ENCODE peak calls at places on chromosome 11, in nine cellular contexts. G is left ventricle myocardium inferior, W is aorta, B is HAP-1, S is Caco-2, V is thyroid gland, H is spleen, A is keratinocyte, T is psoas muscle. C is an unnamed sample.
A peak's percentile ranks its signal among the peaks of the same experiment; 100 is the strongest.

GRCh38 chr11:29306527-29306926 is 710.3 kb downstream of the KCNA4 start:
- DNase-seq in G (no peak), W (peak; percentile 56), B (no peak), S (no peak), V (no peak), H (no peak), A (no peak), T (no peak), C (no peak)

GRCh38 chr11:107018902-107019493 is 722 bp upstream of the GUCY1A2 start:
- DNase-seq in G (peak; percentile 50), W (peak; percentile 71), B (no peak), S (peak; percentile 82), V (peak; percentile 63), H (peak; percentile 78), A (no peak), T (peak; percentile 45), C (peak; percentile 29)

GRCh38 chr11:635945-636510 is 1.0 kb upstream of the DRD4 start:
- DNase-seq in G (no peak), W (no peak), B (no peak), S (no peak), V (no peak), H (no peak), A (no peak), T (no peak), C (no peak)

GRCh38 chr11:75562048-75562835 is at the start of gene SERPINH1:
- DNase-seq in G (peak; percentile 89), W (peak; percentile 94), B (peak; percentile 85), S (peak; percentile 92), V (peak; percentile 88), H (peak; percentile 90), A (no peak), T (peak; percentile 88), C (peak; percentile 86)

GRCh38 chr11:28743101-28743550 is 634.9 kb downstream of the METTL15 start:
- DNase-seq in G (no peak), W (no peak), B (no peak), S (no peak), V (no peak), H (no peak), A (no peak), T (no peak), C (no peak)

GRCh38 chr11:20342347-20343279 is 20.9 kb upstream of the HTATIP2 start:
- DNase-seq in G (no peak), W (no peak), B (no peak), S (no peak), V (no peak), H (no peak), A (no peak), T (no peak), C (no peak)

GRCh38 chr11:67463680-67464410 is 5.2 kb downstream of the TMEM134 start:
- DNase-seq in G (peak; percentile 45), W (peak; percentile 91), B (no peak), S (no peak), V (peak; percentile 38), H (peak; percentile 92), A (no peak), T (peak; percentile 83), C (no peak)

GRCh38 chr11:65496304-65497140 is 2.3 kb upstream of the MALAT1 start:
- DNase-seq in G (no peak), W (peak; percentile 41), B (no peak), S (no peak), V (no peak), H (no peak), A (no peak), T (no peak), C (peak; percentile 38)

GRCh38 chr11:100888836-100889235 is 201.7 kb downstream of the ARHGAP42 start:
- DNase-seq in G (no peak), W (no peak), B (no peak), S (no peak), V (no peak), H (no peak), A (no peak), T (no peak), C (no peak)

GRCh38 chr11:112174789-112175595 is at the start of gene BCO2:
- DNase-seq in G (peak; percentile 84), W (peak; percentile 91), B (peak; percentile 33), S (peak; percentile 88), V (peak; percentile 85), H (peak; percentile 80), A (no peak), T (peak; percentile 81), C (peak; percentile 90)

GRCh38 chr11:57349491-57350274 is 11.5 kb downstream of the P2RX3 start:
- DNase-seq in G (peak; percentile 73), W (peak; percentile 75), B (no peak), S (peak; percentile 56), V (peak; percentile 57), H (peak; percentile 90), A (no peak), T (peak; percentile 71), C (peak; percentile 76)
- H3K4me3 ChIP-seq in G (peak overlapping the region; percentile 29), W (no peak overlapping the region), B (no peak overlapping the region), S (no peak overlapping the region), V (no peak overlapping the region), H (no peak overlapping the region), A (no peak overlapping the region), T (no peak overlapping the region), C (no peak overlapping the region)

DNA sequence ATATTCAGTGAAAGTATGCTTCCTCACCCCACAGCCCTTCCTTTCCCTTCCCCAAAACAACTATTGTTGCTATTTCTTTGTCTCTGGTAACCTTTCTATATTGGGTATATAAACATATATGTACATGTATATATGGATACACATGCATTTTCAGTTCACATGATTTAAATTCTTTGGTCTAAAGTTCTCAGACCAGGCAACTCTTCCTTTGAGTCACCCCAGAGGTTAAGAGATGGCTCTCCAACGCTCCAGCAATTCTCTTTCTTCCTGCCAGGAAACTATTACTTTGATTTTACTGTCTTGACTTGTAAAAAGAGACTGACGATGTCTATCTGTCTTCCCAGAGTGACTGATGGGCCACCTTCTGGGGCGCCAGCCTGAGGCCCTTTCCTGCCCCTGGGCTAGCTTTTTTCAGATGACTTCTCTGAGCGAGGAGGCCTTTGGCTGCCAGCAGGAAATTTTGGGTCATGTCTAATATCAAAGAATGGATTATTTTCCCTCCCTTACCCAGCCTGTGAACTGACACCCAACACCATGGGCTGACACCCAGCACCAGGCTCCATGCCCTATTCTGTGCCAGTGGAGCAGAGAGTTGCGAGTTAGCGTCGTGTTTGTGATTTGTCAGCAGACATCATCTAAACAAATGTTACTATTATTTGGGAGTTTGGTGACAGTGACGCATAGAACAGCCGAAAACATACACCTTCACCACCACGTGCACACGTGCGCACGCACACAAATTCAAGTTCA is 14.4 kb upstream of the ST3GAL4 start:
- DNase-seq in G (no peak), W (peak; percentile 6), B (no peak), S (no peak), V (no peak), H (peak; percentile 24), A (no peak), T (no peak), C (peak; percentile 4)
- H3K36me3 ChIP-seq in G (peaks cover 39% of the 10 kb centered on the region), W (no peaks in the 10 kb centered on the region), B (peaks cover 4% of the 10 kb centered on the region), S (peaks cover 2% of the 10 kb centered on the region), V (peaks cover 12% of the 10 kb centered on the region), H (peaks cover 95% of the 10 kb centered on the region), A (peaks cover 8% of the 10 kb centered on the region), T (peaks cover 2% of the 10 kb centered on the region), C (no peaks in the 10 kb centered on the region)

DNA sequence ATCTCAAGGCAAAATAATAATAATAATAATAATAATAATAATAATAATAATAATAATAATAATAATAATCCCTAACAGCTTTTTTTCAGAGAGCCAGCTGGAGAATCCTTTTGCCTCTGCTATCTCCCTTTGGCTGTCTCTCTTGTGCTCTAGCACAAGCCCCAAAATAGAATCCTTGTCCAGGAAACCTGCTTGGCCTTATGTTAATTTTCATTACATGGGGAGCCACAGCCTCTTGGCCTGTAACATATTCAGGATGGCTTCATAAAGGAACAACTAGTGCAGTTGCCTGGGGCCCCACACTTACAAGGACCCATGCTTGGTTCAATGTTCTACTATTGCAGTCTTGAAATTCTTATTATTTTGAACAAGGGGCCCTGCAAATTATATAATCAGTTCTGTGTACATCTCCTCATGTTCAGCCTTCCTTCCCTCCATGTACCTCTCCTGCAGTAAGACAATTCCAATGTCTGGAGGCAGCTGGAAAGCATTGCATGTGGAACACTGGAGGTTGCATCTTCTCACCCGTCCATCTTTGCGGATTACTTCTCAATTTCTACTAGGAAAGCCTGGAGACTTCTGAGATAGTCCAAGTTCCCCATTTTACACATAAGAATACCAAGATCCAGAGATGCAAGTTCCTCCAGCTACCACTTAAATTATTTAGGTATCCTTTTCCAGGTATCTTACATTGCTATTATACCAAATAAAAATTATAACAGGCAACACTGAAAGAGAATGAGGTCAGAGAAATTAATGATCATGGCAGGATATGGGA is 37.8 kb upstream of the SORL1 start:
- DNase-seq in G (no peak), W (no peak), B (no peak), S (no peak), V (no peak), H (no peak), A (no peak), T (no peak), C (no peak)
- H3K4me1 ChIP-seq in G (peaks cover 40% of the 10 kb centered on the region), W (no peaks in the 10 kb centered on the region), B (no peaks in the 10 kb centered on the region), S (no peaks in the 10 kb centered on the region), V (peaks cover 11% of the 10 kb centered on the region), H (peaks cover 34% of the 10 kb centered on the region), A (peaks cover 18% of the 10 kb centered on the region), T (no peaks in the 10 kb centered on the region), C (peaks cover 32% of the 10 kb centered on the region)

DNA sequence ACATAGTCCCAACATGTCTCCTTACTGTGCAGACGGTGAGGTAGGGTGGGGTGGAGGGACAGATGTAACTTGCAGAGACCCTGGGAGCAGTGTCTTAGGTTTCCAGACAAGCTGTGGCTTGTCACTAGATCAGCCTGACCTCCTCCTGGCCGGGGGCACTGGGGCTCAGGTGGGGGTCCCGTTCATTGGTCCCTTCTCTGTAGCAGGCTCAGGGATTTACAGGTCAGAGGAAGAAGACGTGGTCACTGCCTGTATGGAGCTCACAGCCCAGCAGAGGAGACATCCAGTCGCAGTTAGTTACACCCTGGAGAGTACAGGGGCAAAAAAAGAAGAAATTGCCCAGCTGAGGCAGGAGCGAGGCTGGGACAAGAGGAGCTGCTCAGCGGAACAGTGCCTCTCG is 22.0 kb upstream of the TUB start:
- DNase-seq in G (no peak), W (no peak), B (no peak), S (no peak), V (no peak), H (peak; percentile 19), A (no peak), T (no peak), C (no peak)
- H3K4me3 ChIP-seq in G (no peak overlapping the region), W (no peak overlapping the region), B (no peak overlapping the region), S (no peak overlapping the region), V (no peak overlapping the region), H (no peak overlapping the region), A (no peak overlapping the region), T (no peak overlapping the region), C (no peak overlapping the region)

DNA sequence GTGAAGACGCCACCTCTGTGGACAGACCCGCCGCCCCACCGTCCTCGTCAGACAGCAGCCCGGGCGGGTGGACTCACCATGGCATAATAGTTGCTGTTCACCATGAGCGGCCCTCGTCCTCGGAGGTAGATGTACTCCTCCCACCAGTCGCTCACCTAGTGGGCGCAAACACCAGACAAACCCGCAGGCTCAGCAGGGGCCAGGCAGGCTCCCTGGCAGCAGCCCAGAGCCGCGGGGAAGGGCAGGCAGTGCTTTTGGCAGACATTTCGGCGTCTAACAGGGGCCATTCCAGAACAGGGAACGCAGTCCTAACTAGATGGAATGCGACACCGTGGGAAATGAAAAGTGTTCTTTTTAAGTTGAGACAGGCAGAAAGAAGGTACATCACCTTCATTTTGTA is 44.9 kb downstream of the CPT1A start:
- DNase-seq in G (peak; percentile 58), W (no peak), B (no peak), S (no peak), V (peak; percentile 17), H (no peak), A (no peak), T (no peak), C (no peak)
- H3K36me3 ChIP-seq in G (peaks cover 100% of the 10 kb centered on the region), W (no peaks in the 10 kb centered on the region), B (peaks cover 50% of the 10 kb centered on the region), S (no peaks in the 10 kb centered on the region), V (peaks cover 60% of the 10 kb centered on the region), H (peaks cover 100% of the 10 kb centered on the region), A (peaks cover 11% of the 10 kb centered on the region), T (peaks cover 2% of the 10 kb centered on the region), C (peaks cover 37% of the 10 kb centered on the region)